ENCODE peak calls at places on chromosomes 3 and 15, in eight cellular contexts. One of them, this sample, is unnamed.

GRCh38 chr15:82139823-82140268 is 94.0 kb upstream of the MEX3B start:
- DNase-seq in spleen: no peak
- DNase-seq in vagina: no peak
- DNase-seq in breast epithelium: no peak
- DNase-seq in transverse colon: no peak
- DNase-seq in HCT116: peak; percentile 33
- DNase-seq in suprapubic skin: no peak
- DNase-seq in H1: no peak
- DNase-seq in this sample: no peak

GRCh38 chr15:66923438-66923881 is 141.9 kb upstream of the SMAD3 start:
- DNase-seq in spleen: no peak
- DNase-seq in vagina: no peak
- DNase-seq in breast epithelium: no peak
- DNase-seq in transverse colon: peak; percentile 43
- DNase-seq in HCT116: peak; percentile 37
- DNase-seq in suprapubic skin: no peak
- DNase-seq in H1: no peak
- DNase-seq in this sample: no peak

GRCh38 chr3:134476306-134476705 is 9.5 kb downstream of the ANAPC13 start:
- DNase-seq in spleen: no peak
- DNase-seq in vagina: no peak
- DNase-seq in breast epithelium: peak; percentile 66
- DNase-seq in transverse colon: no peak
- DNase-seq in HCT116: no peak
- DNase-seq in suprapubic skin: no peak
- DNase-seq in H1: no peak
- DNase-seq in this sample: no peak

GRCh38 chr3:93961489-93961888 is 12.2 kb downstream of the PROS1 start:
- DNase-seq in spleen: no peak
- DNase-seq in vagina: no peak
- DNase-seq in breast epithelium: no peak
- DNase-seq in transverse colon: no peak
- DNase-seq in HCT116: no peak
- DNase-seq in suprapubic skin: no peak
- DNase-seq in H1: no peak
- DNase-seq in this sample: no peak

GRCh38 chr15:93034512-93034911 is 54.5 kb downstream of the RGMA start:
- DNase-seq in spleen: no peak
- DNase-seq in vagina: no peak
- DNase-seq in breast epithelium: peak; percentile 24
- DNase-seq in transverse colon: no peak
- DNase-seq in HCT116: no peak
- DNase-seq in suprapubic skin: peak; percentile 54
- DNase-seq in H1: no peak
- DNase-seq in this sample: no peak

GRCh38 chr3:71129611-71130515 is 453.7 kb downstream of the FOXP1 start:
- DNase-seq in spleen: no peak
- DNase-seq in vagina: no peak
- DNase-seq in breast epithelium: no peak
- DNase-seq in transverse colon: no peak
- DNase-seq in HCT116: no peak
- DNase-seq in suprapubic skin: no peak
- DNase-seq in H1: no peak
- DNase-seq in this sample: no peak

GRCh38 chr15:41922353-41922752 is 28.5 kb upstream of the SPTBN5 start:
- DNase-seq in spleen: no peak
- DNase-seq in vagina: no peak
- DNase-seq in breast epithelium: no peak
- DNase-seq in transverse colon: no peak
- DNase-seq in HCT116: no peak
- DNase-seq in suprapubic skin: no peak
- DNase-seq in H1: no peak
- DNase-seq in this sample: no peak

GRCh38 chr3:53375019-53375418 is 27.7 kb upstream of the DCP1A start:
- DNase-seq in spleen: peak; percentile 86
- DNase-seq in vagina: no peak
- DNase-seq in breast epithelium: peak; percentile 66
- DNase-seq in transverse colon: peak; percentile 71
- DNase-seq in HCT116: peak; percentile 65
- DNase-seq in suprapubic skin: no peak
- DNase-seq in H1: peak; percentile 27
- DNase-seq in this sample: no peak

GRCh38 chr3:31848163-31848848 is 132.8 kb downstream of the OSBPL10 start:
- DNase-seq in spleen: no peak
- DNase-seq in vagina: no peak
- DNase-seq in breast epithelium: no peak
- DNase-seq in transverse colon: no peak
- DNase-seq in HCT116: no peak
- DNase-seq in suprapubic skin: no peak
- DNase-seq in H1: no peak
- DNase-seq in this sample: no peak

GRCh38 chr3:197241173-197241572 is 57.2 kb downstream of the DLG1 start:
- DNase-seq in spleen: no peak
- DNase-seq in vagina: no peak
- DNase-seq in breast epithelium: no peak
- DNase-seq in transverse colon: no peak
- DNase-seq in HCT116: no peak
- DNase-seq in suprapubic skin: no peak
- DNase-seq in H1: no peak
- DNase-seq in this sample: no peak

GRCh38 chr3:197238842-197239241 is 59.6 kb downstream of the DLG1 start:
- DNase-seq in spleen: no peak
- DNase-seq in vagina: no peak
- DNase-seq in breast epithelium: no peak
- DNase-seq in transverse colon: no peak
- DNase-seq in HCT116: no peak
- DNase-seq in suprapubic skin: no peak
- DNase-seq in H1: no peak
- DNase-seq in this sample: no peak

GRCh38 chr3:197244751-197245150 is 53.7 kb downstream of the DLG1 start:
- DNase-seq in spleen: no peak
- DNase-seq in vagina: no peak
- DNase-seq in breast epithelium: no peak
- DNase-seq in transverse colon: no peak
- DNase-seq in HCT116: no peak
- DNase-seq in suprapubic skin: no peak
- DNase-seq in H1: no peak
- DNase-seq in this sample: no peak

GRCh38 chr3:197239857-197240256 is 58.6 kb downstream of the DLG1 start:
- DNase-seq in spleen: no peak
- DNase-seq in vagina: no peak
- DNase-seq in breast epithelium: no peak
- DNase-seq in transverse colon: no peak
- DNase-seq in HCT116: no peak
- DNase-seq in suprapubic skin: no peak
- DNase-seq in H1: no peak
- DNase-seq in this sample: no peak

DNA sequence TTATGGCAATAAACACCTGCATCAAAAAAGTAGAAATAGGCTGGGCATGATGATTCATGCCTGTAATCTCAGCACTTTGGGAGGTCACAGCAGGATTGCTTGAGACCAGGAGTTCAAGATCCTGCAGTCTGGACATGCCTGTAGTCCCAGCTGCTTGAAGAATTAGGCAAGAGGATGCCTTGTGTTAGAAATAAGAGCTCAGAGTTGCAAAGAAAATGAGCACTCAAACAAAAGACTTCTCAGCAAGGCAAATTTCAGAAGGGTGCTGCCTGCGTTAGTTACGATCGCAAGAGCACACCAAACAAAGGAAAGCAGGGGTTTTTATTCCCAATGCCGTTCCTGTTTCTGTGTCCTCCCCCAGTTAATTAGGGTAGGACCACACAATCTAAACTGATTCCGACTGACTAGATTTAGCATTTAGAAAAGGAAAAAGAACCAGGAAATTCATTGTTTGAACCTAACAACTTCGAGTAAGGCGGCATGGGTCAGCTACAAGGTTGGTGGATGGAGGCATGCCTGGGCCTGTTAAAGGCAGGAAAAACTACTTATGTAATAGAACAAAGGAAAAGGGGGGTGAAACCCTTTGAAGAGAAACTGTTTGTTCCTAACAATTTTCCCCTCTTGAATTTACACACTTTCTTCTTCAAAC is 55.5 kb downstream of the DLG1 start:
- DNase-seq in spleen: no peak
- DNase-seq in vagina: no peak
- DNase-seq in breast epithelium: no peak
- DNase-seq in transverse colon: no peak
- DNase-seq in HCT116: no peak
- DNase-seq in suprapubic skin: no peak
- DNase-seq in H1: no peak
- DNase-seq in this sample: no peak
- H3K9me3 ChIP-seq in spleen: peaks cover 56% of the 10 kb centered on the region
- H3K9me3 ChIP-seq in vagina: peaks cover 6% of the 10 kb centered on the region
- H3K9me3 ChIP-seq in breast epithelium: peaks cover 28% of the 10 kb centered on the region
- H3K9me3 ChIP-seq in transverse colon: peaks cover 14% of the 10 kb centered on the region
- H3K9me3 ChIP-seq in HCT116: peaks cover 16% of the 10 kb centered on the region
- H3K9me3 ChIP-seq in suprapubic skin: peaks cover 15% of the 10 kb centered on the region
- H3K9me3 ChIP-seq in H1: no peaks in the 10 kb centered on the region
- H3K9me3 ChIP-seq in this sample: peaks cover 6% of the 10 kb centered on the region

DNA sequence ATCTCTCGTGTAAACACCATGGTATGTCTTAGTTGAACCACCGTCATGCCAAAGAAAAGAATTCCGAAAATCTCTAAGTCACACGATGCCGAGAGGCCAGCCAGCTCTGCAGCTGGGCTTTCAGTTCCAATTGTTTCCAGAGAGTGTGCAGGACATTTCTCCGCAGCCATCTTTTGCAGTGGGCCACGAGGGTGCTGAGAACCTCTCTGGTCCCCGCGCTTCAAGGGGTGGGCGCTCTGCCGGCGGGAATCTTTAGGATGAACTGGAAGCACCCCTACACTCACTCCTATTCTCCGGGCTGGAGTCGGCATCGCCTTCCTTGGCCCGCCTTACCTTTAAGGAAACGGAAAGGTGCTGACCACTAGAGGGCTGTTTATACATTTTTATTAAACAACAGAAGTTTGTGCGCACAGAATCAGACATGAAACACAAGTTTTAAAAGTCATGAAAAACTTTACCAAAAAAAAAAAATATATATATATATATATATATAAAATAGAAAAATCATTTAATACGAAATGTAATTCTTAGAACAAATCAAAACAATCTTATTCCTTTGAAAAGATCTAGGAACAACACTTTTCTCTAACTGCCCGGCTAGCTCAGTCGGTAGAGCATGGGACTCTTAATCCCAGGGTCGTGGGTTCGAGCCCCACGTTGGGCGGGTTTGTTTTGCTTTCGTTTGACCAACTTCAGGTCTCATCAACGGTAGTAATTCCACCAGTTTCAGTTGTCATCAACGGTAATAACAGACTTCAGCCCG is 12.5 kb upstream of the MORF4L1 start:
- DNase-seq in spleen: peak; percentile 83
- DNase-seq in vagina: no peak
- DNase-seq in breast epithelium: peak; percentile 60
- DNase-seq in transverse colon: peak; percentile 77
- DNase-seq in HCT116: peak; percentile 79
- DNase-seq in suprapubic skin: peak; percentile 86
- DNase-seq in H1: peak; percentile 87
- DNase-seq in this sample: no peak
- TF ChIP-seq POLR2AphosphoS5 in spleen: no peak
- TF ChIP-seq POLR2AphosphoS5 in vagina: peak; percentile 15
- TF ChIP-seq POLR2AphosphoS5 in breast epithelium: peak; percentile 4
- TF ChIP-seq POLR2AphosphoS5 in transverse colon: no peak
- TF ChIP-seq POLR2AphosphoS5 in HCT116: no peak
- TF ChIP-seq POLR2AphosphoS5 in suprapubic skin: no peak
- TF ChIP-seq POLR2AphosphoS5 in H1: peak; percentile 74
- TF ChIP-seq POLR2AphosphoS5 in this sample: peak; percentile 27

DNA sequence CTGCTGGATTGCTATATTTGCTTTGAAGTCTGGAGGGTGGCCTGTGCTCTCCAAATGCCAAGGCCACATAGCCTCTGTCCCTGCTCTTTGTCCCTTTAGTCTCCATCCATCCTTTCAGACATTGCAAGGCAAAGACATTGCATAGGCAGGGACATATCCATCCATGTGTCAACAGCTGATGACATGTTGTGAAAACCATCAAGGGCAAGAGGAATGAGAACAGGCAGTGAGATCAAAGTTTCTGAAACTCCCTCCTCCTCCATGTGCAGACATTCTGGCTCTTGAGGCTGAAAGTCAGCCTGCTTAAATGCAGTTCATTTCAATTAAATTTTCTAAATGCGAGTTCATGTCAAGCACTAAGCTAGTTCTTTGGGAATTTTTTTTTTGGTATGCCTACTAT is 135.2 kb upstream of the CTNNB1 start:
- DNase-seq in spleen: no peak
- DNase-seq in vagina: no peak
- DNase-seq in breast epithelium: no peak
- DNase-seq in transverse colon: no peak
- DNase-seq in HCT116: no peak
- DNase-seq in suprapubic skin: no peak
- DNase-seq in H1: no peak
- DNase-seq in this sample: no peak
- H3K4me3 ChIP-seq in spleen: no peak overlapping the region
- H3K4me3 ChIP-seq in vagina: no peak overlapping the region
- H3K4me3 ChIP-seq in breast epithelium: no peak overlapping the region
- H3K4me3 ChIP-seq in transverse colon: no peak overlapping the region
- H3K4me3 ChIP-seq in HCT116: no peak overlapping the region
- H3K4me3 ChIP-seq in suprapubic skin: no peak overlapping the region
- H3K4me3 ChIP-seq in H1: no peak overlapping the region
- H3K4me3 ChIP-seq in this sample: no peak overlapping the region

GRCh38 chr3:42905740-42906084 is 230 bp upstream of the ZNF662 start:
- DNase-seq in spleen: no peak
- DNase-seq in vagina: no peak
- DNase-seq in breast epithelium: no peak
- DNase-seq in transverse colon: no peak
- DNase-seq in HCT116: no peak
- DNase-seq in suprapubic skin: no peak
- DNase-seq in H1: no peak
- DNase-seq in this sample: no peak

GRCh38 chr3:42906905-42907183 is 902 bp downstream of the ZNF662 start:
- DNase-seq in spleen: no peak
- DNase-seq in vagina: no peak
- DNase-seq in breast epithelium: no peak
- DNase-seq in transverse colon: no peak
- DNase-seq in HCT116: no peak
- DNase-seq in suprapubic skin: no peak
- DNase-seq in H1: no peak
- DNase-seq in this sample: no peak

GRCh38 chr3:42906085-42906904 is at the start of gene ZNF662:
- DNase-seq in spleen: peak; percentile 77
- DNase-seq in vagina: no peak
- DNase-seq in breast epithelium: peak; percentile 65
- DNase-seq in transverse colon: peak; percentile 42
- DNase-seq in HCT116: no peak
- DNase-seq in suprapubic skin: peak; percentile 86
- DNase-seq in H1: no peak
- DNase-seq in this sample: no peak

GRCh38 chr3:42911551-42911950 is 5.6 kb downstream of the ZNF662 start:
- DNase-seq in spleen: no peak
- DNase-seq in vagina: no peak
- DNase-seq in breast epithelium: no peak
- DNase-seq in transverse colon: no peak
- DNase-seq in HCT116: no peak
- DNase-seq in suprapubic skin: no peak
- DNase-seq in H1: no peak
- DNase-seq in this sample: no peak

DNA sequence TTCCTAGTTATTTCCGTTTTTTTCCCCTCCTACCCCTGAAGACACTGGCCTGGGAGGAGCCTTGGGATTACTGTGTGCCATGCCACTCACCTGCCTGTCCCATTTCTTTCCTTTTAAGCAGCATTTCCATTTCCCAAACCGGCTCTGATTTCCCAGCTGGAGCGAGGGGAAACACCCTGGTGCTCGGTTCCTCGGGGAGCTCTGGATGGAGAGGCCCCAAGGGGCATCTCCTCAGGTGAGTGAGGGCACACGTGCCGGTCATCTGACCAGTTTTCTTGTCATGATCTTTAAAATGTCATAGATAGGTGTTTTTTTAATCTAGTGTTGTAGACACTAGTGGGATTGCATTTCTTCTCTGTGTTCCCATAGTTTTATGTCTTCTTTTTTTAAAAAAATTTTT is 2.7 kb downstream of the ZNF662 start:
- DNase-seq in spleen: no peak
- DNase-seq in vagina: peak; percentile 42
- DNase-seq in breast epithelium: no peak
- DNase-seq in transverse colon: no peak
- DNase-seq in HCT116: no peak
- DNase-seq in suprapubic skin: no peak
- DNase-seq in H1: no peak
- DNase-seq in this sample: peak; percentile 57
- H3K9me3 ChIP-seq in spleen: peaks cover 36% of the 10 kb centered on the region
- H3K9me3 ChIP-seq in vagina: peaks cover 10% of the 10 kb centered on the region
- H3K9me3 ChIP-seq in breast epithelium: peaks cover 22% of the 10 kb centered on the region
- H3K9me3 ChIP-seq in transverse colon: peaks cover 19% of the 10 kb centered on the region
- H3K9me3 ChIP-seq in HCT116: no peaks in the 10 kb centered on the region
- H3K9me3 ChIP-seq in suprapubic skin: peaks cover 6% of the 10 kb centered on the region
- H3K9me3 ChIP-seq in H1: peaks cover 29% of the 10 kb centered on the region
- H3K9me3 ChIP-seq in this sample: peaks cover 10% of the 10 kb centered on the region